ENCODE peak calls at places on chromosomes 5 and 9, in nine cellular contexts. G is MCF 10A; A is vagina; T is fibroblast of lung; U is brain microvascular endothelial cell; O is CD4-positive, alpha-beta T cell; R is uterus; W is HepG2; N is WERI-Rb-1. E is an unnamed sample.

GRCh38 chr9:68979538-68980314 is 34.2 kb downstream of the PRKACG start:
- DNase-seq in G (no peak), A (no peak), T (no peak), U (no peak), O (peak), R (no peak), W (no peak), N (no peak), E (no peak)

GRCh38 chr9:18330736-18331335 is 143.1 kb upstream of the ADAMTSL1 start:
- DNase-seq in G (no peak), A (no peak), T (no peak), U (no peak), O (no peak), R (no peak), W (no peak), N (no peak), E (no peak)

GRCh38 chr9:132049900-132050299 is 29.8 kb downstream of the MED27 start:
- DNase-seq in G (no peak), A (no peak), T (no peak), U (no peak), O (no peak), R (no peak), W (no peak), N (no peak), E (no peak)

GRCh38 chr9:93190656-93191353 is 6.9 kb downstream of the WNK2 start:
- DNase-seq in G (no peak), A (no peak), T (no peak), U (no peak), O (no peak), R (no peak), W (no peak), N (no peak), E (no peak)

GRCh38 chr5:143880178-143880577 is 68.2 kb downstream of the HMHB1 start:
- DNase-seq in G (no peak), A (no peak), T (no peak), U (no peak), O (no peak), R (no peak), W (peak), N (no peak), E (no peak)

GRCh38 chr5:140106805-140107311 is 7.1 kb upstream of the PURA start:
- DNase-seq in G (no peak), A (no peak), T (no peak), U (no peak), O (no peak), R (no peak), W (no peak), N (no peak), E (peak)

GRCh38 chr5:163809480-163809879 is 304.1 kb downstream of the MAT2B start:
- DNase-seq in G (no peak), A (no peak), T (peak), U (no peak), O (no peak), R (no peak), W (no peak), N (peak), E (no peak)

GRCh38 chr5:113031132-113031531 is 54.5 kb downstream of the DCP2 start:
- DNase-seq in G (no peak), A (no peak), T (no peak), U (no peak), O (no peak), R (no peak), W (no peak), N (no peak), E (no peak)

GRCh38 chr9:35406183-35406959 is 83.5 kb upstream of the RUSC2 start:
- DNase-seq in G (no peak), A (no peak), T (peak), U (no peak), O (peak), R (peak), W (no peak), N (no peak), E (no peak)

DNA sequence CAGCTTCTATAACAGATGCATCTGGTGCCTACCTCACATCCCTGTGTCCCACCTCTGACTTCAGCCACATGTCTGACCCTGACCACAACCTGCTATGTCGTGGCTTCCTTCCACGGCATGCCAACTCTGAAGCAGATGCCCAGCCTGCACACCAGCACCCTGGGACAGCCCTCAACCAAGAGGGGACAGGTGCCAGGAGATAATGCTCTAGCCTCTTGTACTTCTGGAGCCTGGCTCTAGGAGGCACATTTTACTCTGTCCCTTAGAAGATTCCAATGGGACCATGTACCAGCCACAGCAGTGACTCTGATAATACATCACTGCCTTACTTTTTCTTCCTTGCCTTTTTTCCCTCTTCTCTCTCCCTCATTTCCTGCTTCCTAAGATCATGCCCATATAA is 51.4 kb downstream of the EBF1 start:
- DNase-seq in G (no peak), A (no peak), T (no peak), U (no peak), O (no peak), R (no peak), W (no peak), N (no peak), E (no peak)
- TF ChIP-seq CTCF in G (no peak), A (no peak), T (no peak), U (peak), O (no peak), R (no peak), W (no peak), N (no peak), E (no peak)

GRCh38 chr9:137087409-137087925 is 682 bp downstream of the MAN1B1 start:
- DNase-seq in G (no peak), A (no peak), T (no peak), U (no peak), O (no peak), R (no peak), W (no peak), N (no peak), E (no peak)

GRCh38 chr9:137088121-137088520 is 1.3 kb downstream of the MAN1B1 start:
- DNase-seq in G (no peak), A (no peak), T (no peak), U (no peak), O (no peak), R (no peak), W (no peak), N (no peak), E (no peak)

GRCh38 chr9:137084526-137084925 is 2.3 kb upstream of the MAN1B1 start:
- DNase-seq in G (no peak), A (no peak), T (no peak), U (no peak), O (no peak), R (peak), W (no peak), N (no peak), E (no peak)

GRCh38 chr9:137085918-137086530 is 761 bp upstream of the MAN1B1 start:
- DNase-seq in G (peak), A (no peak), T (peak), U (no peak), O (no peak), R (no peak), W (no peak), N (no peak), E (peak)

GRCh38 chr9:137086531-137087408 is at the start of gene MAN1B1:
- DNase-seq in G (peak), A (peak), T (peak), U (peak), O (peak), R (peak), W (peak), N (peak), E (peak)
- TF ChIP-seq CTCF in G (no peak), A (no peak), T (no peak), U (no peak), O (no peak), R (no peak), W (peak), N (no peak), E (no peak)

GRCh38 chr5:9339206-9339818 is 206.6 kb downstream of the SEMA5A start:
- DNase-seq in G (peak), A (no peak), T (no peak), U (no peak), O (no peak), R (no peak), W (peak), N (peak), E (no peak)
- TF ChIP-seq CTCF in G (peak), A (no peak), T (no peak), U (peak), O (no peak), R (no peak), W (peak), N (peak), E (no peak)

GRCh38 chr9:80143899-80144298 is 572.1 kb downstream of the TLE4 start:
- DNase-seq in G (no peak), A (no peak), T (no peak), U (no peak), O (no peak), R (no peak), W (no peak), N (no peak), E (no peak)

GRCh38 chr9:80147866-80148265 is 576.1 kb downstream of the TLE4 start:
- DNase-seq in G (no peak), A (no peak), T (no peak), U (no peak), O (no peak), R (no peak), W (no peak), N (no peak), E (no peak)

GRCh38 chr9:80144856-80145255 is 573.1 kb downstream of the TLE4 start:
- DNase-seq in G (no peak), A (no peak), T (no peak), U (no peak), O (no peak), R (no peak), W (no peak), N (no peak), E (no peak)

GRCh38 chr9:80146466-80146865 is 574.7 kb downstream of the TLE4 start:
- DNase-seq in G (peak), A (no peak), T (peak), U (peak), O (no peak), R (no peak), W (no peak), N (no peak), E (no peak)
- TF ChIP-seq CTCF in G (no peak), A (no peak), T (no peak), U (peak), O (no peak), R (no peak), W (no peak), N (peak), E (no peak)

DNA sequence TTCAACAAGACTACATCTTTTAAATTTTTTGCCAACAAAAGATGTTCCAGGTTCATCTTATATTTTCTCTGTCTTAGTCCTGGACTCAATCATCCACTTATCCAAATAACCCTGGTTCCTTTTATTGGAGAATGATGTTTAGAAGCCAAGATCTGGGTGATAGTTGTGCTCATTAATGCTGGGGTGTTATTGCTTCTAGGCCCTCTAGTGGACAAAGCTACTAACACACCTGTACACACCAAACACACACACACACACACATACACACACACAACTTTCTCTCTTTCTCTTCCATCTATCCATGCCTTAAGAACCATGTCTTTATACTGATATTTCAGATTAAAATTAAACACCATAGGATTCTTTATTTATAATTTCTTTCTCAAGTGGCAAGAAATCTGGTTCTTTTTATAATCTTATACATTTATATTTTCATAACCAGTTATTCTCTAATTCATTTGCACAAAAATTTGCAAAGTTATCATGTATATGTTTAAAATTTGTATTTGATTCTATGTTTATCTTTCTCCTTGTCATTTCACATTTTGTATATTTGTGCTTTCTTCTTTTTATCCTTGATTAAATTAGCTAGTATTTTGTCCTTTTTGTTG is 179.1 kb upstream of the SMIM23 start:
- DNase-seq in G (peak), A (no peak), T (no peak), U (no peak), O (no peak), R (no peak), W (no peak), N (no peak), E (no peak)
- TF ChIP-seq CTCF in G (peak), A (no peak), T (peak), U (peak), O (no peak), R (peak), W (peak), N (peak), E (no peak)

GRCh38 chr9:4849364-4849763 is 56.6 kb downstream of the RCL1 start:
- DNase-seq in G (no peak), A (no peak), T (no peak), U (no peak), O (no peak), R (no peak), W (peak), N (no peak), E (no peak)
- TF ChIP-seq CTCF in G (no peak), A (no peak), T (no peak), U (no peak), O (no peak), R (no peak), W (peak), N (no peak), E (no peak)

DNA sequence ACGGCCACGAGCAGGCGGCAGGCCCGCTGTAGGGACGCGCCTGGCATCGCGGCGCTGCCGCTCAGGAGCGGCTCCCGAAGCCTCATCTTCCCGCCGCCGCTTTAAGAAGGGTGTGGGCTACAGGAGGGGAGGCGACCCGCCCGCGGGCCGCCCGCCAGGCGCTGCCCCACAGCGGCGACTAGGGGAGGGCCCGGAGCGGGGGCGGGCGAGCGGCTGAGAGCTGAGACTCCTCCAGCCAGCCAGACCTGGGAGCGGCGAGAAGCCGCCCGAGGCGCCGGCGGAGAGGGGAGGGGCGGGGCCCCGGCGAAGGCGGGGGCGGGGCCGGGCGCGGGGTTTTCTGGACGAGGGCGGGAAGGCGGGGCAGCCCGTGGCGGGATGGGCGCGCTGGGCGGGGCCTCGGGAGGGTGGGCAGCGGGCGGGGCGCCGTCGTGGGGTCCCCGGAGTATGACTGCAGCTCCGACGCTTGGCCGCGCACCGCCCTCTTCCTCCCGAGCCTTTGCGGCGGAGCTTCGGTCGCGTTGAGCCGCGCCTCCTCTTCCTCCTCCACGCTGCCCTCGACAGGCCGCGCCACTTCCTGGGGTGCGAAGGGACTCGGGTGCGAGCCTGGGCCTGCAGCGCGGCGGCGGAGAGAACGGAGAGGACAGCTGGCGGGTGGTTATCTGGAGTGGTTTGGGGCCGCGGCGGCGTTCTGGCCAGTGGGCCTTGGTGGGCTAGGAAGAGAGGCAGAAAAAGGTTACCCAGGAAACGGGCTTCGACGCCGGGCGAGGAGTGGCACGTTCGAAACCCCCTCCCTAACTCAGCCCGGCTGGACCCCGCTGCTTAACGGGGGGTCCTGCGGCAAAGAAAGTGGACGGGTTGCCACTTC is at the start of gene B4GALT1:
- DNase-seq in G (peak), A (peak), T (peak), U (peak), O (peak), R (peak), W (peak), N (peak), E (peak)
- TF ChIP-seq CTCF in G (no peak), A (no peak), T (no peak), U (no peak), O (no peak), R (no peak), W (peak), N (no peak), E (no peak)

DNA sequence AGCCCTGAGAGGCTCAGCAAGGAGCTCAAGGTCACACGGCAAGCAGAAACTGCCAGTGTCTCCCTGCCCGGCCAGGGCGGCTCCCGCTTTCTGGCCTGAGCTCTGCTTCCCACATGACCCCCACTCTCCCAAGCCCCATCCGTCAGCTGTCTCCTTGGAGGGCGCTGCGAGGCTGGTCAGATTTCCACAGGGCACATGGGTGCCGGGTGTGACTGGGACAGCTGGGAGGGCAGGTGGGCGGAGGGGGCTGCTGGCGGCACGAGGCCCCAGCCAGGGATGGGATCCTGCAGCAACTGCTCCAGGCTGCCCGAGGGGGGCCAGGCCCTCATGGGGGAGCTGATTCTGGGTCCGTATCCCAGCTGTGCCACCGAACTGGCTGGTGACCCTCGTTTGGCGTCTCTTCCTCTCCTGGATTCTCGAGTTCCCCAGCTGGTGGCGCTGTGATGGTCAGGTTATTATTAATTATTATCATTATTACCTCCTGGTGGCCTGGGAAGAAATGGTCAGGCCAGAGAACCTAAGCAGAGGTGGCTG is 12.9 kb upstream of the WDR38 start:
- DNase-seq in G (no peak), A (no peak), T (no peak), U (no peak), O (no peak), R (no peak), W (peak), N (no peak), E (no peak)
- TF ChIP-seq CTCF in G (peak), A (no peak), T (no peak), U (peak), O (no peak), R (no peak), W (peak), N (peak), E (no peak)

DNA sequence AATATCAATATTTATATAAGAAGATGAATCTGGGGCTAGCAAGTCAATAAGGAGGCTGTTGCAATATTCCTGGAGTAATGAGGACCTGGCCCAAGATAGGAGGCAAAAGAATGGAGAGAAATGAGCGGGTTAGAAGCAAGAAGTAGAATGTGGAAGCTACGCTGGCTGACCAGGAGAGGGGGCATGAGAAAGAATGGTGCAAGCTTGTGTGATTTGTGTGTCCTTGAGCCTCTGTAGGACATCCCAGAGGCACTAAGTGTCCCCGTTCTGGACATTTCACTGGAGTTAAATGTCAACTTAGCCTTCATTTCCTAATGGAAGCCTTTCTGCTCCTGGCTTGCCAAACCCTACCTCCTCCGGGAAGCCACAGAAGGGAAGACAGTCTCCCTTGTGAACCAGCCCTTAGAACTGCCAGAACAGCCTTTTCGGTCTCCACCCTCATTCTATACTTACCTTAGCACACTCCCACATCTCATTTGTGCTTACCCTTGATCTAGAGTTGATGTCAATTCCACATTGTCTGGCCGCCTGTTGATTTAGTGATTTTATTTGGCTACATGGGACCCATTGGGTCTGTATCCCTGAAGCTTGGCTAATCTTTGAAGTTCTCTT is 6.7 kb upstream of the PDE6A start:
- DNase-seq in G (no peak), A (no peak), T (no peak), U (no peak), O (no peak), R (no peak), W (peak), N (no peak), E (no peak)
- TF ChIP-seq CTCF in G (no peak), A (no peak), T (no peak), U (peak), O (no peak), R (no peak), W (peak), N (no peak), E (no peak)

DNA sequence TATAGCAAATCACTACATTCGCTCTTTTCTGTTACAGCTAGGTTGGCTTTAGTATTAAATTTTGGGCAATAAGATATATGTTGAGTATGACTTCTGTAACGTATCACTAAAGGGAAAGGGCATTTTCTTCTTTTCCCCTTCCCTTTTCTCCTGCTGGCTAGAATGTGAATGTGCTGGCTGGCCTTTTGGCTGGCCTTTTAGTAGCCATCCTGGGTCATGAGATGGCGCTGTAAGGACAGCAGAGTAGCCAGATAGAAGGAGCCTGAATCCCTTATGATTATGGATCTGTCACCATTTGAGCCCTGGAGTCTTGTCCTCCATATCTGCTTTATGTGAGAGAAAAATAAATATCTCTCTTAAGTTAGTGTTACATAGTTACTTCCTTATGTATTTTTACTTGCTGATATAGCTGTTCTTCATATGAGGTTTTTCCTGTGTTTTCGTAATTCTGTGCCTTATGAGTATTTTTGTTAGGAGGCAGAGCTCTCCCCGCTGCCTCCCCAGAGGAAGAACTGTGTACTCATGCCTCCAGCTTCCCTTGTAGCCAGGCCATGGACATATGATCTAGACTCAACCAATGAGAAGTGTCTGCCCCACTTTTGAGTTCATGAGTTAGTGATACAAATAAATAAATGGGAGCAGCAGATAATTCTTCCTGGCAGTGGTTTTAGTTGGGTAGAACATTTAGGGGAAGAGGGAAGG is 65.9 kb downstream of the NDUFAF2 start:
- DNase-seq in G (peak), A (no peak), T (no peak), U (no peak), O (no peak), R (no peak), W (peak), N (no peak), E (no peak)
- TF ChIP-seq CTCF in G (no peak), A (no peak), T (no peak), U (peak), O (no peak), R (no peak), W (peak), N (peak), E (no peak)

E was measured in GM20000.